ENCODE peak calls at places on chromosomes 6 and 20, in five cellular contexts. H, A, N, C and Z are unnamed samples.

GRCh38 chr6:75932067-75932466 is 140.4 kb downstream of the IMPG1 start:
- DNase-seq in C (no peak), N (no peak), H (no peak), A (no peak), Z (no peak)

GRCh38 chr20:45489083-45489531 is 19.6 kb downstream of the WFDC2 start:
- DNase-seq in C (no peak), A (peak; percentile 60), N (no peak), H (no peak), Z (no peak)

GRCh38 chr6:37373822-37374514 is 20.2 kb downstream of the RNF8 start:
- DNase-seq in H (no peak), C (no peak), N (no peak), A (no peak), Z (no peak)

GRCh38 chr6:91462236-91462635 is 875.4 kb upstream of the MAP3K7 start:
- DNase-seq in N (no peak), C (no peak), A (no peak), H (no peak), Z (no peak)

GRCh38 chr20:7714549-7714948 is 225.7 kb downstream of the HAO1 start:
- DNase-seq in H (no peak), C (no peak), A (no peak), N (no peak), Z (no peak)

GRCh38 chr20:44040202-44040915 is 125.7 kb downstream of the TOX2 start:
- DNase-seq in N (no peak), A (no peak), H (no peak), C (no peak), Z (no peak)

GRCh38 chr6:51529240-51529639 is 558.2 kb downstream of the PKHD1 start:
- DNase-seq in A (no peak), C (no peak), H (no peak), N (no peak), Z (no peak)

GRCh38 chr6:25193147-25193864 is 85.9 kb upstream of the CARMIL1 start:
- DNase-seq in H (no peak), C (no peak), A (peak; percentile 91), N (no peak), Z (no peak)

GRCh38 chr6:43338243-43338642 is 29.6 kb upstream of the CRIP3 start:
- DNase-seq in H (no peak), C (no peak), A (no peak), N (no peak), Z (no peak)

GRCh38 chr6:64439274-64439673 is 803.7 kb downstream of the PHF3 start:
- DNase-seq in H (no peak), C (no peak), N (no peak), A (peak; percentile 4), Z (no peak)

GRCh38 chr6:170037541-170038250 is 253.2 kb downstream of the DLL1 start:
- DNase-seq in N (no peak), A (no peak), C (no peak), H (no peak), Z (no peak)